ENCODE peak calls at places on chromosomes 3 and 15, in four cellular contexts. Q is cardiac muscle cell, Y is HFFc6, K is sciatic nerve. G is an unnamed sample.
A peak's percentile ranks its signal among the peaks of the same experiment; 100 is the strongest.

GRCh38 chr3:25870452-25870851 is 80.6 kb downstream of the OXSM start:
- DNase-seq in K (no peak), Y (no peak), Q (no peak), G (no peak)

GRCh38 chr15:32866486-32867312 is 148.9 kb downstream of the GREM1 start:
- DNase-seq in K (no peak), Y (no peak), Q (no peak), G (no peak)

GRCh38 chr3:23760871-23761373 is 44.8 kb upstream of the UBE2E1 start:
- DNase-seq in K (no peak), Y (no peak), Q (no peak), G (no peak)

GRCh38 chr15:74209997-74210573 is 7.5 kb upstream of the STRA6 start:
- DNase-seq in Q (peak; percentile 95), K (no peak), Y (peak; percentile 44), G (no peak)

GRCh38 chr3:144546539-144546938 is 574.9 kb downstream of the DIPK2A start:
- DNase-seq in Q (no peak), Y (no peak), K (no peak), G (no peak)

GRCh38 chr15:99954361-99955180 is 221.3 kb upstream of the LYSMD4 start:
- DNase-seq in K (peak; percentile 49), Y (no peak), Q (peak; percentile 55), G (peak; percentile 81)

GRCh38 chr3:22585504-22585903 is 617.6 kb upstream of the UBE2E2 start:
- DNase-seq in K (no peak), Q (peak; percentile 2), Y (no peak), G (no peak)

GRCh38 chr3:71372911-71373637 is 210.5 kb downstream of the FOXP1 start:
- DNase-seq in Y (no peak), K (no peak), Q (no peak), G (no peak)

GRCh38 chr3:13013994-13014754 is 59.1 kb downstream of the IQSEC1 start:
- DNase-seq in Y (no peak), Q (no peak), K (no peak), G (no peak)

GRCh38 chr15:38682861-38683260 is 118.2 kb upstream of the RASGRP1 start:
- DNase-seq in Q (no peak), K (no peak), Y (no peak), G (no peak)

GRCh38 chr3:149572796-149573414 is 84.9 kb downstream of the WWTR1 start:
- DNase-seq in Q (peak; percentile 60), Y (peak; percentile 65), K (no peak), G (no peak)

GRCh38 chr15:29410342-29410741 is 140.7 kb upstream of the NSMCE3 start:
- DNase-seq in Y (no peak), Q (no peak), K (no peak), G (no peak)

GRCh38 chr3:25094932-25095690 is 333.0 kb upstream of the RARB start:
- DNase-seq in Q (no peak), K (no peak), Y (no peak), G (no peak)

GRCh38 chr3:134132961-134133360 is 103.2 kb upstream of the SLCO2A1 start:
- DNase-seq in K (no peak), Q (peak; percentile 47), Y (no peak), G (no peak)